ENCODE peak calls at places on chromosomes 3 and 15, in ten cellular contexts. H is T-cell; R is activated CD4-positive, alpha-beta T cell treated with anti-CD3 and anti-CD28 coated beads, Interleukin-2, amount 10 ng/mL, durations not matched to agents 7 days and 5 days; T is HEK293T; Q is WTC11; D is iPS-NIHi11; A is T-helper 9 cell; K is hypothalamus; M is fibroblast of lung; U is CD4-positive, alpha-beta T cell. P is an unnamed sample.

GRCh38 chr15:67164811-67165652 is 89.4 kb downstream of the AAGAB start:
- DNase-seq in K (no peak), Q (peak), H (no peak), U (no peak), M (peak), D (peak), T (no peak), A (no peak), R (no peak), P (no peak)

GRCh38 chr3:183438749-183439148 is 10.3 kb upstream of the MCF2L2 start:
- DNase-seq in A (no peak), R (no peak), D (no peak), U (no peak), H (no peak), Q (no peak), M (no peak), T (no peak), K (no peak), P (no peak)

GRCh38 chr3:16183082-16183481 is 8.6 kb downstream of the GALNT15 start:
- DNase-seq in D (no peak), A (no peak), H (no peak), Q (no peak), T (no peak), R (no peak), K (no peak), U (no peak), M (no peak), P (no peak)

GRCh38 chr3:114539525-114539924 is 245.7 kb downstream of the TIGIT start:
- DNase-seq in H (no peak), M (peak), Q (no peak), A (no peak), K (no peak), U (no peak), T (no peak), R (no peak), D (no peak), P (no peak)

GRCh38 chr15:51334011-51334426 is 4.4 kb downstream of the CYP19A1 start:
- DNase-seq in A (no peak), T (no peak), R (no peak), Q (no peak), M (peak), H (no peak), U (no peak), D (no peak), K (no peak), P (no peak)

GRCh38 chr15:25933456-25934158 is 70.5 kb upstream of the ATP10A start:
- DNase-seq in D (peak), H (peak), U (peak), M (peak), R (peak), T (peak), Q (peak), K (peak), A (peak), P (peak)

GRCh38 chr3:140636452-140637138 is 41.3 kb upstream of the TRIM42 start:
- DNase-seq in M (peak), U (no peak), Q (no peak), R (no peak), H (no peak), D (no peak), A (no peak), T (no peak), K (no peak), P (no peak)

GRCh38 chr3:161914703-161915102 is 418.1 kb downstream of the OTOL1 start:
- DNase-seq in Q (peak), D (peak), T (peak), M (peak), K (peak), R (no peak), U (no peak), H (no peak), A (no peak), P (no peak)

GRCh38 chr3:129644836-129645235 is 38.4 kb upstream of the PLXND1 start:
- DNase-seq in M (no peak), K (no peak), T (no peak), A (no peak), D (no peak), U (no peak), H (no peak), Q (no peak), R (no peak), P (no peak)

GRCh38 chr3:188179006-188179966 is 25.3 kb downstream of the LPP start:
- DNase-seq in K (no peak), Q (no peak), T (no peak), H (no peak), D (no peak), M (peak), U (no peak), A (no peak), R (no peak), P (no peak)

GRCh38 chr15:29056839-29057450 is 171.2 kb downstream of the APBA2 start:
- DNase-seq in R (no peak), D (peak), Q (peak), T (no peak), U (no peak), A (no peak), H (no peak), K (no peak), M (no peak), P (no peak)

GRCh38 chr3:29618395-29619291 is 337.8 kb downstream of the RBMS3 start:
- DNase-seq in H (no peak), M (peak), T (no peak), D (no peak), R (no peak), U (no peak), A (no peak), K (no peak), Q (no peak), P (no peak)

GRCh38 chr3:128488636-128488994 is 4.4 kb downstream of the GATA2 start:
- DNase-seq in M (peak), A (no peak), K (no peak), D (no peak), R (no peak), U (no peak), Q (no peak), T (peak), H (no peak), P (no peak)

GRCh38 chr3:100880845-100881244 is 112.4 kb downstream of the ABI3BP start:
- DNase-seq in Q (no peak), U (no peak), D (no peak), K (no peak), M (peak), T (no peak), A (no peak), H (no peak), R (no peak), P (no peak)

GRCh38 chr15:52642386-52643361 is 36.5 kb downstream of the ATOSA start:
- DNase-seq in A (no peak), H (no peak), T (no peak), Q (no peak), R (no peak), K (no peak), U (no peak), M (peak), D (no peak), P (no peak)

GRCh38 chr3:126911162-126912026 is 71.5 kb upstream of the PLXNA1 start:
- DNase-seq in T (no peak), R (peak), A (peak), Q (no peak), K (peak), M (peak), U (peak), D (peak), H (peak), P (peak)

GRCh38 chr15:89136084-89136806 is 48.0 kb downstream of the ABHD2 start:
- DNase-seq in R (no peak), K (no peak), U (no peak), Q (no peak), T (no peak), H (no peak), A (no peak), D (no peak), M (no peak), P (no peak)

GRCh38 chr15:85473455-85473854 is 93.1 kb downstream of the AKAP13 start:
- DNase-seq in K (no peak), Q (no peak), A (no peak), D (no peak), U (no peak), T (no peak), M (peak), R (no peak), H (no peak), P (no peak)

GRCh38 chr3:10023587-10024310 is 2.5 kb upstream of the FANCD2 start:
- DNase-seq in U (no peak), K (no peak), H (no peak), D (no peak), A (no peak), Q (no peak), T (no peak), M (peak), R (no peak), P (no peak)

GRCh38 chr15:69153067-69153466 is 7.4 kb upstream of the GLCE start:
- DNase-seq in D (no peak), Q (no peak), U (no peak), T (no peak), M (no peak), H (no peak), A (no peak), K (no peak), R (no peak), P (no peak)

GRCh38 chr3:172082269-172082668 is 42.9 kb downstream of the FNDC3B start:
- DNase-seq in A (no peak), U (no peak), H (no peak), T (no peak), Q (no peak), K (no peak), M (peak), D (no peak), R (no peak), P (no peak)

GRCh38 chr3:101588626-101589025 is 14.6 kb downstream of the PCNP start:
- DNase-seq in M (no peak), H (no peak), T (no peak), R (no peak), D (no peak), K (no peak), U (no peak), A (no peak), Q (no peak), P (no peak)

GRCh38 chr15:68316061-68316804 is 38.7 kb downstream of the FEM1B start:
- DNase-seq in U (no peak), A (no peak), T (peak), Q (peak), H (no peak), K (no peak), M (no peak), D (peak), R (no peak), P (no peak)

GRCh38 chr3:21835266-21835665 is 84.3 kb upstream of the ZNF385D start:
- DNase-seq in Q (no peak), R (no peak), A (no peak), D (no peak), H (no peak), K (no peak), T (no peak), U (no peak), M (no peak), P (no peak)

GRCh38 chr15:78033864-78034263 is 43.6 kb downstream of the TBC1D2B start:
- DNase-seq in M (no peak), A (peak), D (no peak), R (peak), T (no peak), Q (no peak), H (peak), K (no peak), U (peak), P (peak)

GRCh38 chr3:49683162-49683561 is 6.1 kb downstream of the MST1 start:
- DNase-seq in A (no peak), Q (no peak), T (no peak), D (no peak), R (no peak), K (no peak), U (no peak), H (no peak), M (peak), P (no peak)

GRCh38 chr15:55816017-55816416 is 73.1 kb upstream of the PRTG start:
- DNase-seq in D (no peak), H (no peak), K (no peak), U (no peak), T (no peak), M (peak), R (no peak), Q (no peak), A (no peak), P (no peak)

GRCh38 chr3:87261925-87262324 is 14.5 kb downstream of the POU1F1 start:
- DNase-seq in R (no peak), H (no peak), T (no peak), K (no peak), A (no peak), Q (no peak), D (no peak), M (no peak), U (no peak), P (no peak)

GRCh38 chr15:36571301-36571700 is 8.1 kb upstream of the CDIN1 start:
- DNase-seq in U (no peak), A (no peak), D (no peak), M (no peak), K (no peak), Q (no peak), H (no peak), R (no peak), T (no peak), P (no peak)

GRCh38 chr15:91561371-91562100 is 292.0 kb upstream of the SLCO3A1 start:
- DNase-seq in D (no peak), A (no peak), Q (no peak), U (no peak), R (no peak), M (peak), T (no peak), H (no peak), K (peak), P (no peak)

GRCh38 chr3:187852842-187853727 is 107.8 kb upstream of the BCL6 start:
- DNase-seq in H (no peak), M (peak), U (no peak), D (no peak), K (no peak), Q (no peak), R (no peak), A (no peak), T (no peak), P (no peak)

GRCh38 chr3:81910244-81910852 is 148.9 kb upstream of the GBE1 start:
- DNase-seq in M (peak), T (peak), Q (peak), D (peak), K (peak), U (no peak), H (no peak), A (no peak), R (peak), P (peak)

GRCh38 chr15:41241251-41241964 is 10.3 kb downstream of the CHP1 start:
- DNase-seq in M (no peak), U (no peak), D (no peak), R (no peak), A (no peak), Q (no peak), T (no peak), K (no peak), H (no peak), P (no peak)